ENCODE peak calls at places on chromosomes 6 and 20, in eight cellular contexts. One of them, this sample, is unnamed.

GRCh38 chr20:36573798-36574277 is 441 bp downstream of the TGIF2 start:
- ATAC-seq in Panc1: peak; percentile 2
- ATAC-seq in HCT116: peak; percentile 4
- ATAC-seq in K562: peak; percentile 4
- ATAC-seq in upper lobe of left lung: peak; percentile 58
- ATAC-seq in HepG2: peak; percentile 6
- ATAC-seq in GM12878: peak; percentile 4
- ATAC-seq in GM23338: peak; percentile 1
- ATAC-seq in this sample: peak; percentile 0

GRCh38 chr20:57840066-57840465 is 130.3 kb upstream of the PMEPA1 start:
- ATAC-seq in Panc1: no peak
- ATAC-seq in HCT116: no peak
- ATAC-seq in K562: no peak
- ATAC-seq in upper lobe of left lung: no peak
- ATAC-seq in HepG2: no peak
- ATAC-seq in GM12878: no peak
- ATAC-seq in GM23338: no peak
- ATAC-seq in this sample: no peak

GRCh38 chr6:131471331-131471730 is 101.7 kb upstream of the ARG1 start:
- ATAC-seq in Panc1: no peak
- ATAC-seq in HCT116: no peak
- ATAC-seq in K562: no peak
- ATAC-seq in upper lobe of left lung: no peak
- ATAC-seq in HepG2: no peak
- ATAC-seq in GM12878: no peak
- ATAC-seq in GM23338: no peak
- ATAC-seq in this sample: no peak

GRCh38 chr6:43790031-43790430 is 20.0 kb downstream of the VEGFA start:
- ATAC-seq in Panc1: no peak
- ATAC-seq in HCT116: no peak
- ATAC-seq in K562: no peak
- ATAC-seq in upper lobe of left lung: peak; percentile 89
- ATAC-seq in HepG2: peak; percentile 21
- ATAC-seq in GM12878: no peak
- ATAC-seq in GM23338: no peak
- ATAC-seq in this sample: peak; percentile 92

GRCh38 chr6:122676146-122676545 is 65.9 kb downstream of the PKIB start:
- ATAC-seq in Panc1: no peak
- ATAC-seq in HCT116: no peak
- ATAC-seq in K562: no peak
- ATAC-seq in upper lobe of left lung: no peak
- ATAC-seq in HepG2: no peak
- ATAC-seq in GM12878: no peak
- ATAC-seq in GM23338: no peak
- ATAC-seq in this sample: no peak

GRCh38 chr20:10115021-10115420 is 80.2 kb downstream of the ANKEF1 start:
- ATAC-seq in Panc1: no peak
- ATAC-seq in HCT116: no peak
- ATAC-seq in K562: no peak
- ATAC-seq in upper lobe of left lung: peak; percentile 71
- ATAC-seq in HepG2: no peak
- ATAC-seq in GM12878: no peak
- ATAC-seq in GM23338: no peak
- ATAC-seq in this sample: no peak

GRCh38 chr20:62561948-62562347 is 80.4 kb upstream of the SLCO4A1 start:
- ATAC-seq in Panc1: no peak
- ATAC-seq in HCT116: no peak
- ATAC-seq in K562: no peak
- ATAC-seq in upper lobe of left lung: no peak
- ATAC-seq in HepG2: no peak
- ATAC-seq in GM12878: no peak
- ATAC-seq in GM23338: peak; percentile 58
- ATAC-seq in this sample: no peak

GRCh38 chr6:163355471-163355991 is 59.0 kb upstream of the QKI start:
- ATAC-seq in Panc1: peak; percentile 55
- ATAC-seq in HCT116: peak; percentile 23
- ATAC-seq in K562: peak; percentile 19
- ATAC-seq in upper lobe of left lung: peak; percentile 85
- ATAC-seq in HepG2: peak; percentile 52
- ATAC-seq in GM12878: no peak
- ATAC-seq in GM23338: peak; percentile 22
- ATAC-seq in this sample: peak; percentile 71

GRCh38 chr6:54935739-54936138 is 89.2 kb downstream of the FAM83B start:
- ATAC-seq in Panc1: no peak
- ATAC-seq in HCT116: peak; percentile 99
- ATAC-seq in K562: no peak
- ATAC-seq in upper lobe of left lung: no peak
- ATAC-seq in HepG2: no peak
- ATAC-seq in GM12878: no peak
- ATAC-seq in GM23338: no peak
- ATAC-seq in this sample: no peak

GRCh38 chr6:11439017-11439420 is 98.5 kb upstream of the TMEM170B start:
- ATAC-seq in Panc1: no peak
- ATAC-seq in HCT116: no peak
- ATAC-seq in K562: no peak
- ATAC-seq in upper lobe of left lung: peak; percentile 55
- ATAC-seq in HepG2: no peak
- ATAC-seq in GM12878: no peak
- ATAC-seq in GM23338: no peak
- ATAC-seq in this sample: no peak

GRCh38 chr6:68197356-68197755 is 437.7 kb upstream of the ADGRB3 start:
- ATAC-seq in Panc1: no peak
- ATAC-seq in HCT116: no peak
- ATAC-seq in K562: no peak
- ATAC-seq in upper lobe of left lung: no peak
- ATAC-seq in HepG2: no peak
- ATAC-seq in GM12878: no peak
- ATAC-seq in GM23338: no peak
- ATAC-seq in this sample: no peak

GRCh38 chr20:53866787-53867740 is 203.3 kb downstream of the BCAS1 start:
- ATAC-seq in Panc1: peak; percentile 27
- ATAC-seq in HCT116: no peak
- ATAC-seq in K562: no peak
- ATAC-seq in upper lobe of left lung: peak; percentile 27
- ATAC-seq in HepG2: peak; percentile 72
- ATAC-seq in GM12878: peak; percentile 77
- ATAC-seq in GM23338: peak; percentile 35
- ATAC-seq in this sample: peak; percentile 28

GRCh38 chr20:53865905-53866786 is 204.2 kb downstream of the BCAS1 start:
- ATAC-seq in Panc1: peak; percentile 77
- ATAC-seq in HCT116: peak; percentile 70
- ATAC-seq in K562: peak; percentile 72
- ATAC-seq in upper lobe of left lung: peak; percentile 76
- ATAC-seq in HepG2: peak; percentile 54
- ATAC-seq in GM12878: peak; percentile 41
- ATAC-seq in GM23338: peak; percentile 60
- ATAC-seq in this sample: peak; percentile 47

GRCh38 chr6:26141378-26141901 is 54.2 kb downstream of the HFE start:
- ATAC-seq in Panc1: peak; percentile 53
- ATAC-seq in HCT116: no peak
- ATAC-seq in K562: peak; percentile 57
- ATAC-seq in upper lobe of left lung: no peak
- ATAC-seq in HepG2: peak; percentile 77
- ATAC-seq in GM12878: no peak
- ATAC-seq in GM23338: peak; percentile 71
- ATAC-seq in this sample: no peak

GRCh38 chr6:56663344-56663743 is 20.7 kb upstream of the DST start:
- ATAC-seq in Panc1: peak; percentile 54
- ATAC-seq in HCT116: peak; percentile 79
- ATAC-seq in K562: no peak
- ATAC-seq in upper lobe of left lung: no peak
- ATAC-seq in HepG2: no peak
- ATAC-seq in GM12878: no peak
- ATAC-seq in GM23338: no peak
- ATAC-seq in this sample: no peak

GRCh38 chr6:134938896-134939295 is 11.0 kb downstream of the ALDH8A1 start:
- ATAC-seq in Panc1: no peak
- ATAC-seq in HCT116: no peak
- ATAC-seq in K562: no peak
- ATAC-seq in upper lobe of left lung: no peak
- ATAC-seq in HepG2: no peak
- ATAC-seq in GM12878: peak; percentile 85
- ATAC-seq in GM23338: peak; percentile 39
- ATAC-seq in this sample: no peak

GRCh38 chr20:32828029-32828666 is 8.4 kb downstream of the MAPRE1 start:
- ATAC-seq in Panc1: no peak
- ATAC-seq in HCT116: no peak
- ATAC-seq in K562: no peak
- ATAC-seq in upper lobe of left lung: no peak
- ATAC-seq in HepG2: no peak
- ATAC-seq in GM12878: no peak
- ATAC-seq in GM23338: no peak
- ATAC-seq in this sample: no peak

GRCh38 chr6:86142326-86142725 is 499.6 kb upstream of the SYNCRIP start:
- ATAC-seq in Panc1: no peak
- ATAC-seq in HCT116: no peak
- ATAC-seq in K562: no peak
- ATAC-seq in upper lobe of left lung: no peak
- ATAC-seq in HepG2: no peak
- ATAC-seq in GM12878: no peak
- ATAC-seq in GM23338: no peak
- ATAC-seq in this sample: no peak

GRCh38 chr20:17381701-17382100 is 149.5 kb downstream of the BFSP1 start:
- ATAC-seq in Panc1: no peak
- ATAC-seq in HCT116: no peak
- ATAC-seq in K562: no peak
- ATAC-seq in upper lobe of left lung: no peak
- ATAC-seq in HepG2: no peak
- ATAC-seq in GM12878: no peak
- ATAC-seq in GM23338: no peak
- ATAC-seq in this sample: no peak

GRCh38 chr6:17884501-17885039 is 102.9 kb downstream of the KIF13A start:
- ATAC-seq in Panc1: no peak
- ATAC-seq in HCT116: no peak
- ATAC-seq in K562: peak; percentile 63
- ATAC-seq in upper lobe of left lung: peak; percentile 60
- ATAC-seq in HepG2: no peak
- ATAC-seq in GM12878: peak; percentile 89
- ATAC-seq in GM23338: no peak
- ATAC-seq in this sample: no peak

GRCh38 chr6:18269717-18270116 is 5.4 kb upstream of the DEK start:
- ATAC-seq in Panc1: no peak
- ATAC-seq in HCT116: no peak
- ATAC-seq in K562: no peak
- ATAC-seq in upper lobe of left lung: no peak
- ATAC-seq in HepG2: no peak
- ATAC-seq in GM12878: no peak
- ATAC-seq in GM23338: no peak
- ATAC-seq in this sample: no peak

GRCh38 chr6:158654498-158654897 is 4.6 kb downstream of the SYTL3 start:
- ATAC-seq in Panc1: peak; percentile 65
- ATAC-seq in HCT116: peak; percentile 74
- ATAC-seq in K562: peak; percentile 40
- ATAC-seq in upper lobe of left lung: peak; percentile 95
- ATAC-seq in HepG2: peak; percentile 78
- ATAC-seq in GM12878: no peak
- ATAC-seq in GM23338: no peak
- ATAC-seq in this sample: peak; percentile 97

GRCh38 chr20:5529331-5530142 is 212.8 kb upstream of the PROKR2 start:
- ATAC-seq in Panc1: peak; percentile 97
- ATAC-seq in HCT116: peak; percentile 91
- ATAC-seq in K562: peak; percentile 96
- ATAC-seq in upper lobe of left lung: peak; percentile 90
- ATAC-seq in HepG2: peak; percentile 94
- ATAC-seq in GM12878: peak; percentile 96
- ATAC-seq in GM23338: peak; percentile 92
- ATAC-seq in this sample: peak; percentile 53

GRCh38 chr6:101465871-101466270 is 72.4 kb downstream of the GRIK2 start:
- ATAC-seq in Panc1: no peak
- ATAC-seq in HCT116: no peak
- ATAC-seq in K562: no peak
- ATAC-seq in upper lobe of left lung: no peak
- ATAC-seq in HepG2: no peak
- ATAC-seq in GM12878: no peak
- ATAC-seq in GM23338: no peak
- ATAC-seq in this sample: no peak

GRCh38 chr20:37226889-37227288 is 34.7 kb downstream of the GHRH start:
- ATAC-seq in Panc1: no peak
- ATAC-seq in HCT116: no peak
- ATAC-seq in K562: no peak
- ATAC-seq in upper lobe of left lung: peak; percentile 56
- ATAC-seq in HepG2: no peak
- ATAC-seq in GM12878: no peak
- ATAC-seq in GM23338: no peak
- ATAC-seq in this sample: peak; percentile 51

GRCh38 chr20:50071039-50071888 is 41.7 kb downstream of the UBE2V1 start:
- ATAC-seq in Panc1: peak; percentile 96
- ATAC-seq in HCT116: peak; percentile 99
- ATAC-seq in K562: peak; percentile 99
- ATAC-seq in upper lobe of left lung: peak; percentile 98
- ATAC-seq in HepG2: peak; percentile 81
- ATAC-seq in GM12878: peak; percentile 99
- ATAC-seq in GM23338: peak; percentile 83
- ATAC-seq in this sample: peak; percentile 90
- TF ChIP-seq POLR2AphosphoS5 in Panc1: no peak
- TF ChIP-seq POLR2AphosphoS5 in HCT116: no peak
- TF ChIP-seq POLR2AphosphoS5 in K562: no peak
- TF ChIP-seq POLR2AphosphoS5 in upper lobe of left lung: peak; percentile 50
- TF ChIP-seq POLR2AphosphoS5 in HepG2: no peak
- TF ChIP-seq POLR2AphosphoS5 in GM12878: no peak
- TF ChIP-seq POLR2AphosphoS5 in GM23338: no peak
- TF ChIP-seq POLR2AphosphoS5 in this sample: no peak

GRCh38 chr6:145028144-145028818 is 707.0 kb downstream of the EPM2A start:
- ATAC-seq in Panc1: peak; percentile 93
- ATAC-seq in HCT116: peak; percentile 98
- ATAC-seq in K562: peak; percentile 82
- ATAC-seq in upper lobe of left lung: no peak
- ATAC-seq in HepG2: peak; percentile 31
- ATAC-seq in GM12878: peak; percentile 84
- ATAC-seq in GM23338: peak; percentile 73
- ATAC-seq in this sample: peak; percentile 36
- TF ChIP-seq CTCF in Panc1: peak; percentile 68
- TF ChIP-seq CTCF in HCT116: peak; percentile 76
- TF ChIP-seq CTCF in K562: no peak
- TF ChIP-seq CTCF in upper lobe of left lung: no peak
- TF ChIP-seq CTCF in HepG2: peak; percentile 65
- TF ChIP-seq CTCF in GM12878: peak; percentile 59
- TF ChIP-seq CTCF in GM23338: peak; percentile 75
- TF ChIP-seq CTCF in this sample: no peak

GRCh38 chr6:30721198-30722024 is 1.3 kb downstream of the TUBB start:
- ATAC-seq in Panc1: peak; percentile 25
- ATAC-seq in HCT116: peak; percentile 21
- ATAC-seq in K562: peak; percentile 47
- ATAC-seq in upper lobe of left lung: peak; percentile 86
- ATAC-seq in HepG2: peak; percentile 9
- ATAC-seq in GM12878: peak; percentile 35
- ATAC-seq in GM23338: peak; percentile 9
- ATAC-seq in this sample: peak; percentile 55
- TF ChIP-seq POLR2AphosphoS5 in Panc1: peak; percentile 88
- TF ChIP-seq POLR2AphosphoS5 in HCT116: peak; percentile 83
- TF ChIP-seq POLR2AphosphoS5 in K562: peak; percentile 91
- TF ChIP-seq POLR2AphosphoS5 in upper lobe of left lung: peak; percentile 55
- TF ChIP-seq POLR2AphosphoS5 in HepG2: peak; percentile 39
- TF ChIP-seq POLR2AphosphoS5 in GM12878: peak; percentile 66
- TF ChIP-seq POLR2AphosphoS5 in GM23338: peak; percentile 71
- TF ChIP-seq POLR2AphosphoS5 in this sample: peak; percentile 58

DNA sequence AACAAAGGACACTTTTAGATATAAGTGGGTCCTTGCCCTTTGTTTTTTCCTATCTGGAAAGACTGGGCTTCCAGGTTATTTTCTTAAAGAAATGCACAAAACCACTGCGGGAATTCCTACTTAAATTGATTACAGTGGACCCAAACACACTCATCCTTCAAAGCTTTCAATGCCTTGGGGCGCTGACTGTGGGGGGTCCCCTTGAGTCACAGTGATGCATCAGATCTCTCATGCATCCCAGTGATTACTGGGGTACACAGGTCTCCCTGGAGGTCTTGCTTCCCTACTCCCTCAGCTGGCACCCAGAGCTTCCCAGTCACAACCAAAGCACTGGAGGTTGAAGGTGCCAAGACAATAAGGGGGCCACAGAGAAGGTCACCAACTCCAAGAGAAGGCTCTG is 20.7 kb downstream of the ABHD12 start:
- ATAC-seq in Panc1: no peak
- ATAC-seq in HCT116: no peak
- ATAC-seq in K562: no peak
- ATAC-seq in upper lobe of left lung: no peak
- ATAC-seq in HepG2: no peak
- ATAC-seq in GM12878: no peak
- ATAC-seq in GM23338: no peak
- ATAC-seq in this sample: no peak
- TF ChIP-seq CTCF in Panc1: no peak
- TF ChIP-seq CTCF in HCT116: no peak
- TF ChIP-seq CTCF in K562: no peak
- TF ChIP-seq CTCF in upper lobe of left lung: no peak
- TF ChIP-seq CTCF in HepG2: no peak
- TF ChIP-seq CTCF in GM12878: no peak
- TF ChIP-seq CTCF in GM23338: no peak
- TF ChIP-seq CTCF in this sample: no peak